ENCODE peak calls at places on chromosomes 11 and 22, in four cellular contexts. B, R, F and S are unnamed samples.

GRCh38 chr11:126310229-126310991 is 6.5 kb downstream of the DCPS start:
- DNase-seq in B (peak; percentile 73), R (peak; percentile 26), F (peak; percentile 88), S (peak; percentile 81)

GRCh38 chr22:17726561-17727243 is 47.6 kb downstream of the BID start:
- DNase-seq in B (no peak), R (no peak), F (no peak), S (no peak)

GRCh38 chr22:36858156-36858555 is 2.6 kb upstream of the NCF4 start:
- DNase-seq in B (no peak), R (no peak), F (no peak), S (no peak)

GRCh38 chr11:18105086-18105801 is 638 bp downstream of the SAAL1 start:
- DNase-seq in B (no peak), R (no peak), F (no peak), S (no peak)

GRCh38 chr11:93028959-93029536 is 59.6 kb downstream of the MTNR1B start:
- DNase-seq in B (no peak), R (no peak), F (no peak), S (no peak)

GRCh38 chr11:115886111-115886733 is 382.0 kb upstream of the CADM1 start:
- DNase-seq in B (no peak), R (no peak), F (no peak), S (peak; percentile 31)

GRCh38 chr11:73178092-73178539 is 36.0 kb upstream of the FCHSD2 start:
- DNase-seq in B (peak; percentile 81), R (peak; percentile 73), F (peak; percentile 90), S (peak; percentile 79)

GRCh38 chr11:120004723-120005122 is 133.2 kb downstream of the TRIM29 start:
- DNase-seq in B (no peak), R (no peak), F (no peak), S (no peak)

GRCh38 chr22:43346521-43346929 is 3.4 kb upstream of the SCUBE1 start:
- DNase-seq in B (peak; percentile 8), R (peak; percentile 50), F (peak; percentile 78), S (peak; percentile 72)

GRCh38 chr22:22061085-22062077 is 78.8 kb upstream of the TOP3B start:
- DNase-seq in B (peak; percentile 27), R (no peak), F (no peak), S (no peak)

GRCh38 chr22:39197578-39197977 is 45.1 kb upstream of the CBX7 start:
- DNase-seq in B (no peak), R (no peak), F (no peak), S (no peak)

GRCh38 chr11:116072133-116072532 is 567.9 kb upstream of the CADM1 start:
- DNase-seq in B (no peak), R (no peak), F (peak; percentile 71), S (no peak)

GRCh38 chr11:81772161-81772560 is 961.5 kb downstream of the FAM181B start:
- DNase-seq in B (no peak), R (no peak), F (peak; percentile 45), S (peak; percentile 63)

GRCh38 chr11:11988862-11989261 is 19.6 kb downstream of the DKK3 start:
- DNase-seq in B (no peak), R (no peak), F (no peak), S (no peak)

GRCh38 chr11:71081704-71082230 is 170.6 kb downstream of the SHANK2 start:
- DNase-seq in B (no peak), R (no peak), F (no peak), S (no peak)

GRCh38 chr11:976431-977160 is 50.9 kb downstream of the AP2A2 start:
- DNase-seq in B (peak; percentile 55), R (no peak), F (no peak), S (no peak)

GRCh38 chr22:50524664-50525103 is 714 bp downstream of the SCO2 start:
- DNase-seq in B (no peak), R (no peak), F (no peak), S (peak; percentile 60)

GRCh38 chr22:30810105-30810504 is 115.4 kb downstream of the OSBP2 start:
- DNase-seq in B (no peak), R (no peak), F (no peak), S (no peak)

GRCh38 chr11:72430743-72431570 is 3.4 kb downstream of the CLPB start:
- DNase-seq in B (no peak), R (no peak), F (peak; percentile 69), S (peak; percentile 69)

GRCh38 chr22:36930041-36930935 is 16.9 kb downstream of the CSF2RB start:
- DNase-seq in B (no peak), R (no peak), F (no peak), S (no peak)

GRCh38 chr22:50627452-50627913 is 469 bp downstream of the ARSA start:
- DNase-seq in B (no peak), R (no peak), F (peak; percentile 71), S (peak; percentile 43)

GRCh38 chr11:74179234-74180126 is 8.4 kb downstream of the PPME1 start:
- DNase-seq in B (no peak), R (no peak), F (no peak), S (no peak)

GRCh38 chr11:95442531-95443050 is 211.6 kb upstream of the SESN3 start:
- DNase-seq in B (no peak), R (no peak), F (peak; percentile 13), S (peak; percentile 92)

GRCh38 chr11:73752903-73753302 is 8.0 kb downstream of the RAB6A start:
- DNase-seq in B (no peak), R (no peak), F (peak; percentile 5), S (no peak)

GRCh38 chr22:33409134-33409533 is 351.0 kb upstream of the SYN3 start:
- DNase-seq in B (no peak), R (no peak), F (peak; percentile 19), S (no peak)

GRCh38 chr11:129167315-129167714 is 24.8 kb downstream of the ARHGAP32 start:
- DNase-seq in B (no peak), R (no peak), F (no peak), S (no peak)

GRCh38 chr11:116211166-116211565 is 561.6 kb downstream of the BUD13 start:
- DNase-seq in B (no peak), R (no peak), F (no peak), S (no peak)

GRCh38 chr22:38657248-38657909 is 941 bp downstream of the CBY1 start:
- DNase-seq in B (no peak), R (no peak), F (peak; percentile 32), S (peak; percentile 77)

GRCh38 chr22:19057539-19057938 is 64.7 kb downstream of the DGCR2 start:
- DNase-seq in B (no peak), R (no peak), F (no peak), S (no peak)

GRCh38 chr11:132590986-132591385 is 941.3 kb downstream of the OPCML start:
- DNase-seq in B (no peak), R (no peak), F (no peak), S (peak; percentile 5)

GRCh38 chr11:66327171-66328035 is 8.8 kb downstream of the RIN1 start:
- DNase-seq in B (no peak), R (no peak), F (no peak), S (no peak)

GRCh38 chr11:75445315-75445953 is 12.4 kb upstream of the KLHL35 start:
- DNase-seq in B (peak; percentile 32), R (peak; percentile 61), F (peak; percentile 85), S (peak; percentile 80)

GRCh38 chr22:42434283-42434682 is 2.1 kb upstream of the NFAM1 start:
- DNase-seq in B (peak; percentile 53), R (no peak), F (no peak), S (peak; percentile 33)

GRCh38 chr22:25235547-25236290 is 16.3 kb downstream of the CRYBB2 start:
- DNase-seq in B (peak; percentile 33), R (peak; percentile 41), F (peak; percentile 94), S (peak; percentile 78)